ENCODE peak calls at places on chromosomes 13 and 19, in four cellular contexts. A, L, G and D are unnamed samples.

GRCh38 chr19:58492265-58492664 is 16.1 kb downstream of the ZNF446 start:
- DNase-seq in A (no peak), L (no peak), G (no peak), D (no peak)

GRCh38 chr19:38034153-38034835 is 127.3 kb downstream of the SIPA1L3 start:
- DNase-seq in A (no peak), L (no peak), G (no peak), D (no peak)

GRCh38 chr19:21396121-21396520 is 812 bp upstream of the ZNF493 start:
- DNase-seq in A (no peak), L (no peak), G (no peak), D (no peak)

GRCh38 chr13:28761586-28761985 is 42.8 kb upstream of the SLC46A3 start:
- DNase-seq in A (no peak), L (no peak), G (no peak), D (no peak)

GRCh38 chr13:95233026-95233635 is 68.1 kb downstream of the ABCC4 start:
- DNase-seq in A (no peak), L (no peak), G (no peak), D (no peak)

GRCh38 chr19:55116232-55117062 is 990 bp downstream of the PPP1R12C start:
- DNase-seq in A (peak), L (peak), G (peak), D (peak)

GRCh38 chr13:27425151-27425917 is 915 bp downstream of the GTF3A start:
- DNase-seq in A (no peak), L (no peak), G (no peak), D (no peak)

GRCh38 chr19:7394728-7395359 is 46.1 kb downstream of the ARHGEF18 start:
- DNase-seq in A (peak), L (peak), G (peak), D (peak)

GRCh38 chr19:45528744-45529453 is 21.6 kb downstream of the VASP start:
- DNase-seq in A (no peak), L (peak), G (peak), D (no peak)

GRCh38 chr13:112990783-112991182 is 21.8 kb downstream of the MCF2L start:
- DNase-seq in A (no peak), L (peak), G (no peak), D (no peak)

GRCh38 chr19:56167064-56167578 is 8.7 kb upstream of the GALP start:
- DNase-seq in A (no peak), L (peak), G (no peak), D (no peak)

GRCh38 chr13:108195146-108195545 is 20.2 kb downstream of the LIG4 start:
- DNase-seq in A (no peak), L (no peak), G (no peak), D (no peak)

GRCh38 chr19:11530432-11530831 is 1.5 kb upstream of the ECSIT start:
- DNase-seq in A (peak), L (peak), G (peak), D (peak)

GRCh38 chr19:48394331-48395169 is 1.1 kb downstream of the GRIN2D start:
- DNase-seq in A (no peak), L (no peak), G (no peak), D (no peak)

GRCh38 chr13:33838567-33839131 is 20.7 kb downstream of the RFC3 start:
- DNase-seq in A (no peak), L (no peak), G (no peak), D (no peak)

GRCh38 chr13:101473458-101473857 is 21.0 kb downstream of the ITGBL1 start:
- DNase-seq in A (no peak), L (no peak), G (no peak), D (no peak)

GRCh38 chr13:26663801-26664200 is 96.8 kb downstream of the GPR12 start:
- DNase-seq in A (no peak), L (no peak), G (no peak), D (no peak)

GRCh38 chr19:18205180-18205915 is 1.5 kb upstream of the RAB3A start:
- DNase-seq in A (peak), L (peak), G (peak), D (peak)

GRCh38 chr13:111429064-111429558 is 108.7 kb downstream of the TEX29 start:
- DNase-seq in A (peak), L (peak), G (peak), D (no peak)

GRCh38 chr13:83825676-83826075 is 56.6 kb downstream of the SLITRK1 start:
- DNase-seq in A (no peak), L (no peak), G (no peak), D (no peak)

GRCh38 chr13:46796515-46797467 is at the start of gene ESD:
- DNase-seq in A (peak), L (peak), G (peak), D (peak)

GRCh38 chr19:50861025-50861424 is 6.3 kb downstream of the KLK3 start:
- DNase-seq in A (no peak), L (no peak), G (no peak), D (no peak)